ENCODE peak calls at places on chromosomes 3 and 15, in four cellular contexts. U, V, A and Q are unnamed samples.

GRCh38 chr3:167350245-167350862 is 29.7 kb downstream of the ZBBX start:
- DNase-seq in V (no peak), U (peak), A (peak), Q (peak)

GRCh38 chr3:172666181-172666872 is 44.5 kb downstream of the NCEH1 start:
- DNase-seq in A (no peak), V (no peak), U (no peak), Q (no peak)

GRCh38 chr3:71117572-71118247 is 465.8 kb downstream of the FOXP1 start:
- DNase-seq in A (no peak), U (peak), V (no peak), Q (no peak)

GRCh38 chr3:45365060-45365459 is 23.3 kb upstream of the LARS2 start:
- DNase-seq in V (no peak), A (no peak), U (peak), Q (no peak)

GRCh38 chr3:55519016-55519415 is 31.9 kb upstream of the WNT5A start:
- DNase-seq in U (peak), A (no peak), V (no peak), Q (no peak)

GRCh38 chr3:196518999-196519737 is 4.0 kb upstream of the SMCO1 start:
- DNase-seq in V (peak), U (peak), A (peak), Q (peak)

GRCh38 chr15:38073278-38073930 is 139.0 kb downstream of the TMCO5A start:
- DNase-seq in A (peak), V (no peak), U (no peak), Q (no peak)

GRCh38 chr15:64452988-64453688 is 7.2 kb upstream of the ZNF609 start:
- DNase-seq in A (no peak), U (no peak), V (peak), Q (no peak)

GRCh38 chr3:64489361-64490044 is 198.3 kb downstream of the ADAMTS9 start:
- DNase-seq in V (peak), A (peak), U (peak), Q (no peak)

GRCh38 chr3:16299746-16300145 is 34.7 kb downstream of the OXNAD1 start:
- DNase-seq in A (no peak), U (no peak), V (no peak), Q (no peak)

GRCh38 chr15:89332446-89332845 is 2.2 kb downstream of the POLG start:
- DNase-seq in A (peak), V (no peak), U (no peak), Q (no peak)

GRCh38 chr3:119350114-119350513 is 55.9 kb downstream of the ARHGAP31 start:
- DNase-seq in U (no peak), V (no peak), A (peak), Q (no peak)

GRCh38 chr3:112133606-112134334 is 722 bp upstream of the GCSAM start:
- DNase-seq in U (no peak), A (no peak), V (no peak), Q (no peak)

GRCh38 chr3:70951937-70952492 is 631.5 kb downstream of the FOXP1 start:
- DNase-seq in V (no peak), U (no peak), A (no peak), Q (no peak)

GRCh38 chr3:177300039-177300833 is 103.0 kb upstream of the TBL1XR1 start:
- DNase-seq in A (no peak), U (no peak), V (no peak), Q (no peak)

GRCh38 chr3:190721330-190721729 is 141.2 kb downstream of the GMNC start:
- DNase-seq in V (no peak), A (no peak), U (no peak), Q (no peak)

GRCh38 chr3:189160519-189161309 is 11.1 kb upstream of the TPRG1 start:
- DNase-seq in V (no peak), U (no peak), A (no peak), Q (no peak)

GRCh38 chr15:77548608-77549551 is 83.8 kb downstream of the LINGO1 start:
- DNase-seq in U (no peak), V (no peak), A (no peak), Q (no peak)